ENCODE peak calls at places on chromosome 13, in seven cellular contexts. W, F, Y, Z, Q, N and J are unnamed samples. For H3K36me3, the result is how much of the 10 kb centered on the place peaks cover.

GRCh38 chr13:42498521-42498920 is 75.4 kb upstream of the TNFSF11 start:
- DNase-seq in W (no peak), F (no peak), Y (no peak), Z (no peak), Q (no peak), N (no peak), J (no peak)

GRCh38 chr13:82292334-82292733 is 1589.9 kb downstream of the SLITRK1 start:
- DNase-seq in W (no peak), F (no peak), Y (no peak), Z (no peak), Q (no peak), N (no peak), J (no peak)

GRCh38 chr13:76014618-76015315 is 378.6 kb downstream of the LMO7 start:
- DNase-seq in W (peak), F (peak), Y (peak), Z (peak), Q (no peak), N (no peak), J (no peak)

GRCh38 chr13:25276748-25277147 is 10.5 kb downstream of the MTMR6 start:
- DNase-seq in W (peak), F (peak), Y (no peak), Z (no peak), Q (no peak), N (no peak), J (no peak)

GRCh38 chr13:67283602-67284001 is 53.5 kb upstream of the PCDH9 start:
- DNase-seq in W (peak), F (peak), Y (peak), Z (no peak), Q (peak), N (no peak), J (no peak)

GRCh38 chr13:44422755-44423643 is 49.4 kb downstream of the SERP2 start:
- DNase-seq in W (no peak), F (no peak), Y (no peak), Z (peak), Q (no peak), N (no peak), J (no peak)

GRCh38 chr13:78022164-78022877 is 103.7 kb upstream of the EDNRB start:
- DNase-seq in W (peak), F (peak), Y (peak), Z (peak), Q (peak), N (peak), J (peak)

GRCh38 chr13:40626566-40626965 is 39.9 kb downstream of the FOXO1 start:
- DNase-seq in W (no peak), F (no peak), Y (no peak), Z (no peak), Q (no peak), N (peak), J (no peak)

GRCh38 chr13:110469597-110469996 is 91.9 kb downstream of the RAB20 start:
- DNase-seq in W (no peak), F (no peak), Y (no peak), Z (no peak), Q (no peak), N (no peak), J (no peak)
- H3K36me3 ChIP-seq in W (half or more), F (under half), Y (under half), Z (half or more), Q (under half), N (under half), J (under half)

DNA sequence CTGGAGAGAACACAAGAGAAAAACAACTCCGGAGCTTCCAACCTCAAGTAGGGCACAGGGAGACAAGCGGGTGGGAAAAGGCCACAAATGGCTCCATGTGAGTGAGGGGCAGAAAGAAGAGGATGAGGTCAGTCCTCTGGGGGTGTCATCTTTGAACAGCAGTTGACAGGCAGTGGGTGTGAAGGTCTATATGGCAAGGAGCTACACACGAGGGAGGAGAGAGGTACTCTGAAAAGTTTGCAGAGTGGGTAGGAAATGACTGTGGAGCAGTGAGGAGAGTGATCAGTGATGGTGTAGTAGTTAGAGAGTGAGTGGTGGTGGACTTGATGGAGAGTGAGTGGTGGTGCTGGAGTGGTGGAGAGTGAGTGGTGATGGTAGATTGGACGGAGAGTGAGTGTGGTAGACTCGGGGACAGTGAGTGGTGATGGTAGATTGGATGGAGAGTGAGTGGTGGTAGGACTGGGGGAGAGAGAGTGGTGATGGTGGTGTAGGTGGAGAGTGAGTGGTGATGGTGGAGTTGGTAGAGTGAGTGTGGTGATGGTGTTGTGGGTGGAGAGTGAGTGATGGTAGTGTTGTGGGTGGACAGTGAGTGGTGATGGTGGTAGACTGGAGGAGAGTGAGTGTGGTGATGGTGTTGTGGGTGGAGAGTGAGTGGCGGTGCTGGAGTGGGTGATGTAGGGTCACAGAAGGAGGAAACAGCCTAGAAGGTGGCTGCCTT is 4.0 kb downstream of the TFDP1 start:
- DNase-seq in W (no peak), F (no peak), Y (no peak), Z (no peak), Q (no peak), N (no peak), J (no peak)
- H3K36me3 ChIP-seq in W (under half), F (under half), Y (under half), Z (under half), Q (under half), N (half or more), J (half or more)

GRCh38 chr13:113337556-113337955 is 26.4 kb downstream of the GRTP1 start:
- DNase-seq in W (no peak), F (no peak), Y (no peak), Z (no peak), Q (peak), N (no peak), J (no peak)
- H3K36me3 ChIP-seq in W (under half), F (under half), Y (under half), Z (under half), Q (under half), N (under half), J (under half)

GRCh38 chr13:49466240-49466914 is 22.3 kb downstream of the SETDB2 start:
- DNase-seq in W (no peak), F (no peak), Y (no peak), Z (no peak), Q (no peak), N (no peak), J (no peak)
- H3K36me3 ChIP-seq in W (under half), F (under half), Y (under half), Z (half or more), Q (under half), N (half or more), J (under half)

GRCh38 chr13:51412431-51412830 is 40.4 kb downstream of the INTS6 start:
- DNase-seq in W (no peak), F (no peak), Y (no peak), Z (no peak), Q (no peak), N (no peak), J (no peak)

GRCh38 chr13:51419015-51419636 is 33.7 kb downstream of the INTS6 start:
- DNase-seq in W (no peak), F (no peak), Y (no peak), Z (no peak), Q (no peak), N (peak), J (no peak)

GRCh38 chr13:51420681-51421476 is 32.0 kb downstream of the INTS6 start:
- DNase-seq in W (no peak), F (no peak), Y (no peak), Z (no peak), Q (peak), N (peak), J (no peak)

GRCh38 chr13:51417716-51418115 is 35.1 kb downstream of the INTS6 start:
- DNase-seq in W (no peak), F (no peak), Y (no peak), Z (no peak), Q (no peak), N (no peak), J (no peak)

DNA sequence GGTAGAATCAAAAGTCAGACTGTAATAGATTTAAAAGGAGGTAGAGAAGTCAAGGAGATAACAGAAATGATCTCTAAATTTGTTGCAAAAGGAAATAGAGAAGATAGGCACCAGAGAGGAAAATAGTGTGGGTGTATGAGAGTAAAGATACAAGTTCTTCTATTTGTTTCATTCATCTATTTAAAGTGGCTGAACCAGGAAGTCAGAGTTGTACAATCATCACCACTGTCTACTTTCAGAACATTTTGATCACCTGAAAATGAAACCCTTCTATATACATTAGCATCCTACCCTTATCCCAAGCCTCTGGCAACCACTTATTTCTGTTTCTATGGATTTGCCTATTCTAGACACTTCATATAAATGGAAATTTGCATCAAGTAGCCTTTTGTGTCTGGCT is 36.7 kb downstream of the INTS6 start:
- DNase-seq in W (no peak), F (no peak), Y (no peak), Z (no peak), Q (no peak), N (no peak), J (no peak)
- H3K36me3 ChIP-seq in W (under half), F (under half), Y (under half), Z (under half), Q (under half), N (half or more), J (under half)

GRCh38 chr13:84273163-84273562 is 390.9 kb upstream of the SLITRK1 start:
- DNase-seq in W (no peak), F (no peak), Y (no peak), Z (no peak), Q (no peak), N (no peak), J (no peak)
- H3K36me3 ChIP-seq in W (under half), F (under half), Y (under half), Z (under half), Q (under half), N (under half), J (under half)

DNA sequence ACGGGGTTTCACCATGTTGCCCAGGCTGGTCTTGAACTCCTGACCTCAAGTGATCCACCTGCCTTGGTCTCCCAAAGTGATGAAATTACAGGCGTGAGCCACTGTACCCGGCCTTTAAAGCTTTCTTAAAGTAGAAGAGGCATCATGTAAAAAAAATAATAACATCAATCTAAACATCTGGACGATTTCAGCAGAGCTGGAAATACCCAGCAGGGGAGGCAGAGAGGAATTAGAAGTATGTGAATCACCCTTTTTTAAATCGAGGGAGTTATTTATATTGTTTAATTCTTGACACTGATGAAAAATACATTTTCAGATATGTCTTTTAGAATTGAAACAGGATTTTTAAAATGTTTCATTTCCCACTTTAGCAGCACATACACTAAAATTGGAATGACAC is 37.4 kb upstream of the MTIF3 start:
- DNase-seq in W (no peak), F (no peak), Y (peak), Z (no peak), Q (no peak), N (no peak), J (no peak)
- H3K36me3 ChIP-seq in W (under half), F (under half), Y (under half), Z (under half), Q (under half), N (under half), J (under half)